ENCODE peak calls at places on chromosomes 3 and 15, in five cellular contexts. Q, M, E, P and G are unnamed samples.

GRCh38 chr3:194521514-194522260 is 34.9 kb upstream of the ATP13A3 start:
- DNase-seq in Q (no peak), M (peak), E (no peak), P (peak), G (no peak)

GRCh38 chr3:164144824-164145223 is 933.5 kb downstream of the SI start:
- DNase-seq in Q (no peak), M (no peak), E (no peak), P (no peak), G (no peak)

GRCh38 chr3:141266797-141267555 is 35.4 kb downstream of the PXYLP1 start:
- DNase-seq in Q (peak), M (no peak), E (no peak), P (no peak), G (no peak)

GRCh38 chr3:148642616-148643015 is 55.1 kb upstream of the AGTR1 start:
- DNase-seq in Q (no peak), M (peak), E (no peak), P (peak), G (no peak)

GRCh38 chr3:184685055-184685454 is 26.8 kb downstream of the MAGEF1 start:
- DNase-seq in Q (no peak), M (no peak), E (no peak), P (no peak), G (no peak)

GRCh38 chr3:72976182-72976825 is 20.3 kb upstream of the PPP4R2 start:
- DNase-seq in Q (no peak), M (peak), E (no peak), P (no peak), G (no peak)

GRCh38 chr15:73362900-73363299 is 5.9 kb downstream of the HCN4 start:
- DNase-seq in Q (no peak), M (no peak), E (no peak), P (peak), G (peak)

GRCh38 chr3:37986479-37987314 is 3.9 kb upstream of the VILL start:
- DNase-seq in Q (no peak), M (no peak), E (no peak), P (no peak), G (no peak)

GRCh38 chr3:196537319-196537984 is 22.3 kb upstream of the SMCO1 start:
- DNase-seq in Q (no peak), M (peak), E (peak), P (no peak), G (no peak)

GRCh38 chr3:112718967-112719366 is 78.0 kb upstream of the CCDC80 start:
- DNase-seq in Q (no peak), M (no peak), E (no peak), P (no peak), G (no peak)

GRCh38 chr3:169695051-169695450 is 31.5 kb upstream of the MECOM start:
- DNase-seq in Q (no peak), M (peak), E (no peak), P (no peak), G (no peak)

GRCh38 chr3:156602424-156602823 is 47.5 kb upstream of the SSR3 start:
- DNase-seq in Q (no peak), M (peak), E (no peak), P (peak), G (peak)

GRCh38 chr3:186985713-186986364 is 55.5 kb downstream of the ST6GAL1 start:
- DNase-seq in Q (peak), M (no peak), E (no peak), P (no peak), G (no peak)

GRCh38 chr3:133463441-133463860 is 63.6 kb downstream of the BFSP2 start:
- DNase-seq in Q (no peak), M (no peak), E (no peak), P (peak), G (peak)

GRCh38 chr3:18580268-18580667 is 155.1 kb upstream of the SATB1 start:
- DNase-seq in Q (no peak), M (no peak), E (no peak), P (no peak), G (no peak)

GRCh38 chr3:13122101-13123055 is 49.1 kb upstream of the IQSEC1 start:
- DNase-seq in Q (no peak), M (no peak), E (no peak), P (no peak), G (no peak)

GRCh38 chr3:14446988-14447570 is 44.7 kb downstream of the SLC6A6 start:
- DNase-seq in Q (no peak), M (no peak), E (no peak), P (no peak), G (no peak)

GRCh38 chr3:195221015-195221853 is 49.7 kb downstream of the XXYLT1 start:
- DNase-seq in Q (no peak), M (no peak), E (no peak), P (no peak), G (no peak)

GRCh38 chr3:167740961-167741587 is 5.6 kb downstream of the SERPINI1 start:
- DNase-seq in Q (peak), M (peak), E (peak), P (peak), G (peak)

GRCh38 chr3:159882784-159883779 is 105.6 kb upstream of the IL12A start:
- DNase-seq in Q (no peak), M (peak), E (peak), P (peak), G (no peak)

GRCh38 chr3:101809178-101810022 is 30.4 kb downstream of the NXPE3 start:
- DNase-seq in Q (peak), M (peak), E (peak), P (peak), G (peak)

GRCh38 chr3:10187295-10187876 is 22.7 kb downstream of the IRAK2 start:
- DNase-seq in Q (no peak), M (no peak), E (no peak), P (peak), G (no peak)

GRCh38 chr3:98623572-98624280 is 30.3 kb upstream of the CPOX start:
- DNase-seq in Q (no peak), M (no peak), E (no peak), P (no peak), G (no peak)

GRCh38 chr3:131568460-131568859 is 65.7 kb upstream of the MRPL3 start:
- DNase-seq in Q (no peak), M (no peak), E (no peak), P (no peak), G (no peak)